ENCODE peak calls at places on chromosomes 7 and 10, in four cellular contexts. C is cardiac fibroblast, X is epithelial cell of prostate, L is activated T-cell treated with anti-CD3 and anti-CD28 coated beads for 24 hours. U is an unnamed sample.

GRCh38 chr7:157904211-157904865 is 567.5 kb downstream of the DNAJB6 start:
- DNase-seq in C (no peak), X (no peak), L (no peak), U (no peak)

GRCh38 chr7:884191-885003 is 8.0 kb downstream of the GET4 start:
- DNase-seq in C (no peak), X (no peak), L (no peak), U (no peak)

GRCh38 chr10:84336406-84336805 is 8.0 kb downstream of the CCSER2 start:
- DNase-seq in C (no peak), X (no peak), L (no peak), U (no peak)

GRCh38 chr7:106112118-106112971 is at the start of gene SYPL1:
- DNase-seq in C (peak), X (peak), L (peak), U (peak)

GRCh38 chr10:17123961-17124360 is 5.7 kb downstream of the CUBN start:
- DNase-seq in C (no peak), X (no peak), L (no peak), U (no peak)

GRCh38 chr7:152543801-152544200 is 108.0 kb upstream of the KMT2C start:
- DNase-seq in C (no peak), X (no peak), L (no peak), U (peak)

GRCh38 chr10:51951601-51952000 is 252.2 kb upstream of the CSTF2T start:
- DNase-seq in C (no peak), X (no peak), L (no peak), U (no peak)

GRCh38 chr10:22086730-22087364 is 83.3 kb upstream of the DNAJC1 start:
- DNase-seq in C (peak), X (peak), L (no peak), U (peak)

GRCh38 chr7:44277391-44277790 is 48.0 kb downstream of the CAMK2B start:
- DNase-seq in C (no peak), X (no peak), L (no peak), U (no peak)

GRCh38 chr10:124642076-124642710 is 102.0 kb downstream of the FAM53B start:
- DNase-seq in C (no peak), X (no peak), L (no peak), U (no peak)

GRCh38 chr10:131844546-131845084 is 56.2 kb upstream of the PPP2R2D start:
- DNase-seq in C (no peak), X (no peak), L (no peak), U (no peak)

GRCh38 chr10:13907570-13907969 is 320.8 kb downstream of the PRPF18 start:
- DNase-seq in C (no peak), X (no peak), L (no peak), U (no peak)

GRCh38 chr10:8061274-8062211 is 7.1 kb downstream of the GATA3 start:
- DNase-seq in C (no peak), X (no peak), L (peak), U (no peak)

GRCh38 chr7:157271315-157271990 is 65.4 kb upstream of the DNAJB6 start:
- DNase-seq in C (peak), X (no peak), L (no peak), U (no peak)

GRCh38 chr10:62831346-62831745 is 15.2 kb upstream of the EGR2 start:
- DNase-seq in C (peak), X (no peak), L (no peak), U (peak)

GRCh38 chr7:100472854-100473499 is 6.0 kb downstream of the TSC22D4 start:
- DNase-seq in C (peak), X (no peak), L (no peak), U (no peak)

GRCh38 chr10:70714245-70714644 is 41.9 kb downstream of the ADAMTS14 start:
- DNase-seq in C (no peak), X (no peak), L (no peak), U (no peak)

GRCh38 chr10:126062132-126063032 is 166.0 kb downstream of the FANK1 start:
- DNase-seq in C (peak), X (peak), L (no peak), U (peak)

GRCh38 chr10:5525581-5526271 is 965 bp downstream of the CALML3 start:
- DNase-seq in C (peak), X (no peak), L (no peak), U (no peak)

GRCh38 chr7:45027774-45028114 is 27.7 kb downstream of the CCM2 start:
- DNase-seq in C (no peak), X (no peak), L (no peak), U (no peak)

GRCh38 chr7:155166673-155167370 is 96.7 kb downstream of the HTR5A start:
- DNase-seq in C (no peak), X (no peak), L (no peak), U (peak)

GRCh38 chr7:34135924-34136323 is 230.6 kb downstream of the BMPER start:
- DNase-seq in C (no peak), X (no peak), L (no peak), U (peak)

GRCh38 chr7:41224063-41224763 is 478.7 kb downstream of the INHBA start:
- DNase-seq in C (peak), X (peak), L (no peak), U (no peak)

GRCh38 chr7:30062587-30062986 is 34.4 kb downstream of the PLEKHA8 start:
- DNase-seq in C (peak), X (no peak), L (no peak), U (peak)

GRCh38 chr10:130043491-130043890 is 67.1 kb downstream of the C10orf143 start:
- DNase-seq in C (no peak), X (no peak), L (no peak), U (no peak)

GRCh38 chr10:102396751-102397151 is 1.2 kb downstream of the NFKB2 start:
- DNase-seq in C (no peak), X (no peak), L (no peak), U (no peak)

GRCh38 chr7:33534830-33535229 is 370.5 kb upstream of the BMPER start:
- DNase-seq in C (no peak), X (no peak), L (no peak), U (no peak)

GRCh38 chr7:105149827-105150226 is 135.8 kb downstream of the KMT2E start:
- DNase-seq in C (peak), X (peak), L (no peak), U (peak)

GRCh38 chr10:133324857-133325260 is 11.8 kb downstream of the CALY start:
- DNase-seq in C (no peak), X (no peak), L (no peak), U (no peak)